ENCODE peak calls at places on chromosomes 7 and 10, in ten cellular contexts. I is heart right ventricle; E is IMR-90; N is mesendoderm; Z is neural progenitor cell; J is heart left ventricle; C is naive thymus-derived CD4-positive, alpha-beta T cell; S is tibial artery; F is PC-3; V is SJSA1. X is an unnamed sample.

GRCh38 chr10:72253002-72253401 is 20.7 kb upstream of the DDIT4 start:
- DNase-seq in N (no peak), I (no peak), F (no peak), E (no peak), C (no peak), Z (no peak), S (no peak), J (no peak), V (no peak), X (no peak)

GRCh38 chr7:108402865-108403264 is 53.4 kb downstream of the NRCAM start:
- DNase-seq in C (no peak), Z (no peak), V (no peak), S (no peak), N (no peak), J (no peak), I (no peak), E (no peak), F (no peak), X (no peak)

GRCh38 chr10:103592186-103593021 is 98.9 kb downstream of the NEURL1 start:
- DNase-seq in F (peak; percentile 51), E (peak; percentile 38), V (no peak), S (no peak), Z (peak; percentile 80), I (no peak), C (no peak), N (peak; percentile 66), J (no peak), X (no peak)

GRCh38 chr10:123323884-123324283 is 169.7 kb downstream of the BUB3 start:
- DNase-seq in F (no peak), J (no peak), Z (no peak), E (no peak), V (no peak), I (no peak), C (no peak), N (no peak), S (no peak), X (no peak)

GRCh38 chr7:40499718-40500117 is 364.9 kb downstream of the SUGCT start:
- DNase-seq in N (no peak), J (no peak), Z (no peak), I (no peak), F (no peak), V (no peak), S (no peak), E (no peak), C (no peak), X (no peak)

GRCh38 chr7:11633325-11633724 is 198.7 kb downstream of the THSD7A start:
- DNase-seq in E (no peak), S (no peak), C (no peak), Z (no peak), V (no peak), J (no peak), N (no peak), I (no peak), F (no peak), X (no peak)

GRCh38 chr7:50733552-50733951 is 49.1 kb downstream of the GRB10 start:
- DNase-seq in Z (no peak), E (peak; percentile 61), S (no peak), F (peak; percentile 90), N (peak; percentile 39), V (no peak), I (no peak), J (no peak), C (no peak), X (peak; percentile 92)

GRCh38 chr7:30662431-30662939 is 19.8 kb downstream of the CRHR2 start:
- DNase-seq in I (no peak), V (no peak), J (no peak), N (no peak), Z (no peak), F (no peak), E (no peak), S (no peak), C (no peak), X (no peak)

GRCh38 chr7:148478551-148478950 is 112.0 kb upstream of the C7orf33 start:
- DNase-seq in Z (peak; percentile 71), J (no peak), N (peak; percentile 25), F (no peak), C (no peak), S (no peak), I (no peak), V (no peak), E (no peak), X (no peak)
- H3K4me3 ChIP-seq in Z (no peak overlapping the region), J (no peak overlapping the region), N (no peak overlapping the region), F (no peak overlapping the region), C (no peak overlapping the region), S (no peak overlapping the region), I (no peak overlapping the region), V (no peak overlapping the region), E (no peak overlapping the region), X (no peak overlapping the region)

GRCh38 chr10:91992026-91992425 is 68.5 kb downstream of the BTAF1 start:
- DNase-seq in C (no peak), S (no peak), V (no peak), E (no peak), N (no peak), Z (no peak), F (no peak), J (no peak), I (no peak), X (no peak)
- H3K36me3 ChIP-seq in C (peaks cover 6% of the 10 kb centered on the region), S (peaks cover 89% of the 10 kb centered on the region), V (peaks cover 58% of the 10 kb centered on the region), E (peaks cover 26% of the 10 kb centered on the region), N (peaks cover 6% of the 10 kb centered on the region), Z (peaks cover 16% of the 10 kb centered on the region), F (peaks cover 16% of the 10 kb centered on the region), J (peaks cover 80% of the 10 kb centered on the region), I (no peaks in the 10 kb centered on the region), X (no peaks in the 10 kb centered on the region)

DNA sequence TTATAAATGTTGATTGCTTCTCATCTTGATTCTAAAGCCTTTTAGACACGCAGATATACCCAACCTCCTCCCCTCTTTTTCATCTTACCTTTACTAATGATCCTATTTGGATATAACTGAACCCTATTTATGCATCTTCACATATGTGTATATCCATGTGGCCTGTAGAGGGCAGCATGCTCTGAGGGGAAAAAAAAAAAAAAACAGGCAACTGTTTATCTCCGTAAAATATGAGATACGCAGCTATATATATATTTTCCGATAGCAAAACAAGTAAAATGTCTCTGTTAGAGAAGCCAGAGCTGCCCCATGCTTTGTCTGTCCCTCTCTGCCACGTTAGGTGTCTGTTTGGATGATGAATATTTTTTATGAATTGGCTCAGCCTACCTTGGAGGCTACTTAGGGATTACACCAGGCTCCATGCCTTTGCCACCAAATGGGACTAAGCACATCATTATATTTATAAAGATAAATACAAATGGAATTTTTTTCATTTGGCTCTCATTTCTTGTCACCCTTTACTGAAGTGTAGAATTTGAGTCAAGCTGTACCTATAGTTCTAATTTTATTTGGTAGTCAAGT is 174.8 kb upstream of the FZD1 start:
- DNase-seq in C (peak; percentile 33), V (no peak), I (no peak), N (peak; percentile 27), S (no peak), E (peak; percentile 48), J (no peak), Z (peak; percentile 48), F (peak; percentile 40), X (no peak)
- H3K4me3 ChIP-seq in C (no peak overlapping the region), V (no peak overlapping the region), I (peak overlapping the region; percentile 6), N (no peak overlapping the region), S (peak overlapping the region; percentile 31), E (peak overlapping the region; percentile 33), J (peak overlapping the region; percentile 28), Z (no peak overlapping the region), F (peak overlapping the region; percentile 38), X (no peak overlapping the region)

GRCh38 chr7:849781-850180 is 17.5 kb downstream of the SUN1 start:
- DNase-seq in S (no peak), C (no peak), V (no peak), F (no peak), Z (no peak), E (no peak), N (no peak), J (no peak), I (no peak), X (no peak)

GRCh38 chr7:854118-854775 is 22.0 kb downstream of the SUN1 start:
- DNase-seq in S (no peak), E (no peak), C (no peak), N (no peak), F (no peak), V (no peak), J (no peak), I (no peak), Z (no peak), X (no peak)

GRCh38 chr7:849145-849544 is 16.9 kb downstream of the SUN1 start:
- DNase-seq in J (no peak), N (no peak), C (no peak), S (no peak), F (no peak), I (no peak), Z (no peak), E (no peak), V (no peak), X (no peak)

GRCh38 chr7:853366-854117 is 21.3 kb downstream of the SUN1 start:
- DNase-seq in S (no peak), C (no peak), N (no peak), F (no peak), I (no peak), J (no peak), Z (no peak), V (no peak), E (no peak), X (no peak)

DNA sequence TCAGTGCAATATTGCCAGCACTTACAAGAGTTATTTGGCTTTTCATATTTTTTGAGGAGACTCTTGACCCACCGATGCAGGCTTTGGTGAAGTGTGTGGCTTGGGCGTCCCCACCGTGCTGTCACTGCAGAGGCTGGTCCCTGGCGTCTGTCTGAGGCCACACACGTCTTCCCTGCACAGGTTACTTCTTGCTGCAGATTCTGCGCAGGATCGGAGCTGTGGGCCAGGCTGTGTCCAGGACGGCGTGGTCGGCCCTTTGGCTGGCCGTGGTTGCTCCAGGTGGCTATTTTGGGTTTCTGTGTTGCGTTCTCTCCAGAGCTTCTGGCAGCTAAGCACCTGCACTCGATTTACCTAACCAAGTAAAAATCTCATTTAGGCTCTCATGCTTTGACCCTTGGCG is 18.9 kb downstream of the SUN1 start:
- DNase-seq in F (no peak), J (no peak), N (no peak), Z (no peak), V (no peak), C (no peak), S (no peak), E (no peak), I (no peak), X (no peak)
- H3K36me3 ChIP-seq in F (peaks cover 29% of the 10 kb centered on the region), J (peaks cover 89% of the 10 kb centered on the region), N (peaks cover 8% of the 10 kb centered on the region), Z (no peaks in the 10 kb centered on the region), V (peaks cover 71% of the 10 kb centered on the region), C (peaks cover 35% of the 10 kb centered on the region), S (peaks cover 86% of the 10 kb centered on the region), E (peaks cover 49% of the 10 kb centered on the region), I (no peaks in the 10 kb centered on the region), X (peaks cover 6% of the 10 kb centered on the region)

GRCh38 chr7:91128574-91129348 is 135.5 kb upstream of the FZD1 start:
- DNase-seq in I (no peak), E (peak; percentile 38), J (no peak), S (no peak), N (no peak), V (no peak), F (no peak), Z (peak; percentile 35), C (no peak), X (no peak)
- H3K4me3 ChIP-seq in I (no peak overlapping the region), E (peak overlapping the region; percentile 7), J (no peak overlapping the region), S (peak overlapping the region; percentile 12), N (no peak overlapping the region), V (no peak overlapping the region), F (no peak overlapping the region), Z (no peak overlapping the region), C (no peak overlapping the region), X (no peak overlapping the region)